ENCODE peak calls at places on chromosomes 16 and 17, in four cellular contexts. One of them, this sample, is unnamed.

GRCh38 chr16:1532081-1532760 is 1.2 kb upstream of the TMEM204 start:
- DNase-seq in cardiac fibroblast: peak
- DNase-seq in fibroblast of lung: no peak
- DNase-seq in mesothelial cell of epicardium: no peak
- DNase-seq in this sample: no peak

GRCh38 chr16:21619765-21620462 is 20.5 kb downstream of the METTL9 start:
- DNase-seq in cardiac fibroblast: no peak
- DNase-seq in fibroblast of lung: no peak
- DNase-seq in mesothelial cell of epicardium: no peak
- DNase-seq in this sample: no peak

GRCh38 chr17:78266771-78267170 is 35.3 kb downstream of the TMEM235 start:
- DNase-seq in cardiac fibroblast: no peak
- DNase-seq in fibroblast of lung: no peak
- DNase-seq in mesothelial cell of epicardium: no peak
- DNase-seq in this sample: no peak

GRCh38 chr16:85612801-85613608 is at the start of gene GSE1:
- DNase-seq in cardiac fibroblast: peak
- DNase-seq in fibroblast of lung: peak
- DNase-seq in mesothelial cell of epicardium: peak
- DNase-seq in this sample: no peak

GRCh38 chr16:69717066-69717465 is 9.3 kb downstream of the NQO1 start:
- DNase-seq in cardiac fibroblast: no peak
- DNase-seq in fibroblast of lung: no peak
- DNase-seq in mesothelial cell of epicardium: no peak
- DNase-seq in this sample: no peak

GRCh38 chr17:164536-165235 is 16.8 kb downstream of the DOC2B start:
- DNase-seq in cardiac fibroblast: peak
- DNase-seq in fibroblast of lung: peak
- DNase-seq in mesothelial cell of epicardium: no peak
- DNase-seq in this sample: peak

GRCh38 chr16:82639666-82640336 is 13.0 kb downstream of the CDH13 start:
- DNase-seq in cardiac fibroblast: peak
- DNase-seq in fibroblast of lung: peak
- DNase-seq in mesothelial cell of epicardium: peak
- DNase-seq in this sample: no peak

GRCh38 chr16:83689385-83689831 is 118.4 kb upstream of the HSBP1 start:
- DNase-seq in cardiac fibroblast: peak
- DNase-seq in fibroblast of lung: peak
- DNase-seq in mesothelial cell of epicardium: no peak
- DNase-seq in this sample: no peak

GRCh38 chr17:66302761-66303626 is 581 bp downstream of the PRKCA start:
- DNase-seq in cardiac fibroblast: peak
- DNase-seq in fibroblast of lung: peak
- DNase-seq in mesothelial cell of epicardium: peak
- DNase-seq in this sample: no peak

GRCh38 chr17:17944743-17945142 is 27.5 kb downstream of the TOM1L2 start:
- DNase-seq in cardiac fibroblast: no peak
- DNase-seq in fibroblast of lung: no peak
- DNase-seq in mesothelial cell of epicardium: no peak
- DNase-seq in this sample: no peak

GRCh38 chr16:49281843-49282642 is 405 bp upstream of the CBLN1 start:
- DNase-seq in cardiac fibroblast: peak
- DNase-seq in fibroblast of lung: peak
- DNase-seq in mesothelial cell of epicardium: peak
- DNase-seq in this sample: peak

GRCh38 chr17:38727661-38728220 is 2.4 kb upstream of the CISD3 start:
- DNase-seq in cardiac fibroblast: no peak
- DNase-seq in fibroblast of lung: no peak
- DNase-seq in mesothelial cell of epicardium: no peak
- DNase-seq in this sample: no peak

This sample was measured in cerebellar nuclear complex.